ENCODE peak calls at places on chromosomes 1 and 21, in four cellular contexts. N is fibroblast of pulmonary artery, W is epithelial cell of proximal tubule, P is mammary epithelial cell. E is an unnamed sample.

GRCh38 chr1:107897428-107898339 is 67.3 kb downstream of the VAV3 start:
- DNase-seq in N (no peak), W (no peak), P (no peak), E (no peak)

GRCh38 chr1:90043573-90043972 is 48.7 kb downstream of the ZNF326 start:
- DNase-seq in N (no peak), W (no peak), P (no peak), E (no peak)

GRCh38 chr1:223738465-223739365 is 26.4 kb downstream of the CAPN2 start:
- DNase-seq in N (no peak), W (peak; percentile 56), P (peak; percentile 33), E (no peak)

GRCh38 chr1:231803353-231803752 is 176.8 kb downstream of the DISC1 start:
- DNase-seq in N (peak; percentile 73), W (no peak), P (no peak), E (no peak)

GRCh38 chr1:15180189-15180588 is 26.6 kb downstream of the TMEM51 start:
- DNase-seq in N (no peak), W (no peak), P (peak; percentile 58), E (no peak)

GRCh38 chr1:115430717-115431116 is 92.7 kb upstream of the NGF start:
- DNase-seq in N (peak; percentile 94), W (peak; percentile 93), P (peak; percentile 96), E (no peak)

GRCh38 chr1:77557053-77557452 is 125.4 kb downstream of the ZZZ3 start:
- DNase-seq in N (no peak), W (no peak), P (no peak), E (no peak)

GRCh38 chr1:197399691-197400521 is 131.9 kb downstream of the CRB1 start:
- DNase-seq in N (peak; percentile 80), W (peak; percentile 22), P (peak; percentile 42), E (no peak)

GRCh38 chr1:212670882-212671281 is 28.8 kb downstream of the BATF3 start:
- DNase-seq in N (no peak), W (no peak), P (no peak), E (no peak)

GRCh38 chr1:207335695-207336363 is 14.4 kb downstream of the CD55 start:
- DNase-seq in N (peak; percentile 41), W (no peak), P (peak; percentile 63), E (no peak)

GRCh38 chr1:161230762-161231161 is 4.9 kb downstream of the TOMM40L start:
- DNase-seq in N (no peak), W (no peak), P (no peak), E (no peak)

GRCh38 chr1:70436617-70437236 is 25.7 kb downstream of the CTH start:
- DNase-seq in N (peak; percentile 23), W (no peak), P (no peak), E (no peak)

GRCh38 chr1:208272713-208273112 is 28.5 kb upstream of the PLXNA2 start:
- DNase-seq in N (no peak), W (no peak), P (no peak), E (no peak)

GRCh38 chr1:240486596-240486995 is 125.4 kb downstream of the GREM2 start:
- DNase-seq in N (no peak), W (no peak), P (no peak), E (no peak)

GRCh38 chr1:62601412-62601971 is 4.2 kb downstream of the ANGPTL3 start:
- DNase-seq in N (no peak), W (no peak), P (no peak), E (no peak)

GRCh38 chr1:81304187-81304586 is 496.5 kb upstream of the ADGRL2 start:
- DNase-seq in N (peak; percentile 52), W (no peak), P (peak; percentile 55), E (no peak)

GRCh38 chr1:241702436-241702835 is 50.4 kb downstream of the WDR64 start:
- DNase-seq in N (no peak), W (no peak), P (peak; percentile 73), E (no peak)

GRCh38 chr1:179883040-179883501 is 986 bp downstream of the TOR1AIP1 start:
- DNase-seq in N (no peak), W (no peak), P (no peak), E (no peak)

GRCh38 chr1:205480349-205481278 is 23.9 kb upstream of the CDK18 start:
- DNase-seq in N (no peak), W (no peak), P (no peak), E (no peak)

GRCh38 chr1:106584663-106585062 is 471.8 kb upstream of the PRMT6 start:
- DNase-seq in N (no peak), W (no peak), P (no peak), E (no peak)

GRCh38 chr1:40373323-40374283 is at the start of gene SMAP2:
- DNase-seq in N (peak; percentile 96), W (peak; percentile 26), P (peak; percentile 95), E (peak; percentile 99)

GRCh38 chr21:45098867-45099266 is 24.5 kb downstream of the ADARB1 start:
- DNase-seq in N (peak; percentile 36), W (no peak), P (no peak), E (no peak)

GRCh38 chr1:50703240-50703639 is 256.8 kb downstream of the FAF1 start:
- DNase-seq in N (no peak), W (no peak), P (no peak), E (no peak)

GRCh38 chr1:198936371-198937083 is 297.7 kb downstream of the PTPRC start:
- DNase-seq in N (peak; percentile 56), W (no peak), P (no peak), E (no peak)

GRCh38 chr1:15282810-15283474 is 35.9 kb downstream of the FHAD1 start:
- DNase-seq in N (no peak), W (no peak), P (peak; percentile 50), E (no peak)

GRCh38 chr1:145751491-145752021 is 32.3 kb downstream of the CD160 start:
- DNase-seq in N (peak; percentile 83), W (no peak), P (peak; percentile 81), E (no peak)

GRCh38 chr1:2355408-2356261 is 35.7 kb downstream of the MORN1 start:
- DNase-seq in N (no peak), W (no peak), P (no peak), E (no peak)

GRCh38 chr1:234229676-234230075 is 143.6 kb upstream of the COA6 start:
- DNase-seq in N (no peak), W (no peak), P (no peak), E (no peak)

GRCh38 chr1:178037510-178038253 is 56.2 kb upstream of the RASAL2 start:
- DNase-seq in N (peak; percentile 82), W (no peak), P (peak; percentile 48), E (peak; percentile 88)
- TF ChIP-seq CTCF in N (peak; percentile 43), W (peak; percentile 67), P (peak; percentile 62), E (peak; percentile 41)

DNA sequence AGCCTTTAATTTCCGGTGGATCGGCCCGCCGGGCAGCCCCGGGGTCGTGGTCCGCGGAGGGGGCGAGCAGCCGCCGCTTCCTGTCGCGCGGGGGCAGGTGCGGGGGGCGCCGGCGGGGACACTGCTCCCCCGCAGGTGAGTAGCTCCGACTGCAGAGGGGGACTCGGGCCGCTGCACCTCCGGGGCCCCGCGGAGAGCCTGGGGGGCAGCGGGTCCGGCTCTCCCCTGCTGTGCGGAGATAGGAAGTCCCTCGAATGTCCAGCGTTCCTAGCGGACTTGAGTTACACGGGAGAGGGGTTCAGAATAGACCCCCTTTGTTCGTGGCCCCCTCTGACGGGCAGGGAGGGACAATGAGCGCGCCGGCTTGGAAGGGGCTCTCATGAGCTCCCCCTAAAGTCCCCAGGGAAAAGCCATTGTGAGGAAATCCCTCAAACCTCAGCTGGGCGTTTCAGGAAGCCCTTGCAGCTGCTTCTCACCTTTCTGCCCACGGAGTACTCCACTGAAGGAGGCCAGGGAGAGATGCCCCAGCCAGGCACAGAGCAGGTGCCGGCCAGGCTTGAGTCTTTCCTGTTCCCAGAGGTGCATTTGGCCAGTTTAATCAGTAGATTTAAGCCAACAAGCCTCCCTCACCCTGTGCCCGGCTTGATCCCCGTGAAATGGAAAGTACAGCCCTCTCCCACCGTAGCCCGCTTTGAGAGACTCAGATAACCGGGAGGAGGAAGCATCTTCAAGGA is 925 bp downstream of the PDE9A start:
- DNase-seq in N (no peak), W (no peak), P (peak; percentile 26), E (no peak)
- TF ChIP-seq CTCF in N (no peak), W (peak; percentile 30), P (no peak), E (no peak)

GRCh38 chr1:153032677-153033308 is 1.8 kb downstream of the SPRR1B start:
- DNase-seq in N (peak; percentile 11), W (peak; percentile 46), P (peak; percentile 97), E (no peak)
- TF ChIP-seq CTCF in N (no peak), W (peak; percentile 64), P (peak; percentile 63), E (no peak)

GRCh38 chr1:41726899-41727748 is 191.6 kb downstream of the HIVEP3 start:
- DNase-seq in N (no peak), W (no peak), P (no peak), E (no peak)
- TF ChIP-seq CTCF in N (no peak), W (no peak), P (no peak), E (no peak)

GRCh38 chr1:168086438-168086837 is 50.3 kb downstream of the GPR161 start:
- DNase-seq in N (no peak), W (no peak), P (no peak), E (peak; percentile 32)
- TF ChIP-seq CTCF in N (no peak), W (peak; percentile 8), P (no peak), E (no peak)

GRCh38 chr1:66607458-66607857 is 73.5 kb downstream of the SGIP1 start:
- DNase-seq in N (no peak), W (no peak), P (no peak), E (no peak)
- TF ChIP-seq CTCF in N (no peak), W (peak; percentile 47), P (no peak), E (no peak)

DNA sequence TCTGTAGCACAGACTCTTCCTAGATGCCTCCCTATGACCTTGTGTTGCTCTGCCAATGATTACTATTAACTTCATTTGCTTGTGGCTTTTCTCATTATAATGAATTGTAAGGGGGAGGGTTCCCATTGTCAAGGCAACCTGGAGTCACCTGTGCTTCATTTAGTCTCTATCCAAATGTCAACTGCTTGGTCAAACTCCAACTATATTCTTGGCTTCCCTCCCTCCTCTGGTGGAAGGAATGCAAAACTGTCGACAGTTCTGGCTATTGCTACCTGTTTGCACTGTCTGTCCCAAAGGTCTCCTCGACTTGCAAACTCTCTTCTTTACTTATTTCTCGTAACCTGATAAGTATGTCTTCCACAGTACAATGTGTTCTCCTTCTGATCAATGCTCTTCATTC is 100.3 kb downstream of the CACNA1E start:
- DNase-seq in N (no peak), W (no peak), P (no peak), E (no peak)
- TF ChIP-seq CTCF in N (no peak), W (peak; percentile 55), P (peak; percentile 29), E (no peak)